ENCODE peak calls at places on chromosomes 13 and 19, in nine cellular contexts. One of them, this sample, is unnamed.

GRCh38 chr13:44212633-44213387 is 160.8 kb upstream of the SERP2 start:
- DNase-seq in kidney glomerular epithelial cell: no peak
- DNase-seq in SHP77: no peak
- DNase-seq in endodermal cell: no peak
- DNase-seq in uterus: peak; percentile 47
- DNase-seq in left kidney: peak; percentile 57
- DNase-seq in CD8-positive, alpha-beta T cell: no peak
- DNase-seq in hippocampal formation: no peak
- DNase-seq in DMS153: no peak
- DNase-seq in this sample: no peak

GRCh38 chr19:16628984-16629691 is 1.1 kb upstream of the MED26 start:
- DNase-seq in kidney glomerular epithelial cell: no peak
- DNase-seq in SHP77: no peak
- DNase-seq in endodermal cell: no peak
- DNase-seq in uterus: peak; percentile 54
- DNase-seq in left kidney: peak; percentile 62
- DNase-seq in CD8-positive, alpha-beta T cell: no peak
- DNase-seq in hippocampal formation: no peak
- DNase-seq in DMS153: no peak
- DNase-seq in this sample: no peak

GRCh38 chr13:100589178-100589725 is 663 bp upstream of the GGACT start:
- DNase-seq in kidney glomerular epithelial cell: no peak
- DNase-seq in SHP77: no peak
- DNase-seq in endodermal cell: no peak
- DNase-seq in uterus: no peak
- DNase-seq in left kidney: no peak
- DNase-seq in CD8-positive, alpha-beta T cell: no peak
- DNase-seq in hippocampal formation: no peak
- DNase-seq in DMS153: no peak
- DNase-seq in this sample: no peak

GRCh38 chr19:53254451-53255341 is at the start of gene ZNF677:
- DNase-seq in kidney glomerular epithelial cell: peak; percentile 27
- DNase-seq in SHP77: no peak
- DNase-seq in endodermal cell: peak; percentile 96
- DNase-seq in uterus: peak; percentile 91
- DNase-seq in left kidney: peak; percentile 96
- DNase-seq in CD8-positive, alpha-beta T cell: peak; percentile 60
- DNase-seq in hippocampal formation: peak; percentile 91
- DNase-seq in DMS153: no peak
- DNase-seq in this sample: peak; percentile 90

GRCh38 chr13:111448504-111448903 is 128.1 kb downstream of the TEX29 start:
- DNase-seq in kidney glomerular epithelial cell: no peak
- DNase-seq in SHP77: no peak
- DNase-seq in endodermal cell: no peak
- DNase-seq in uterus: no peak
- DNase-seq in left kidney: no peak
- DNase-seq in CD8-positive, alpha-beta T cell: no peak
- DNase-seq in hippocampal formation: no peak
- DNase-seq in DMS153: no peak
- DNase-seq in this sample: no peak

GRCh38 chr13:65260938-65261880 is 1968.9 kb downstream of the PCDH9 start:
- DNase-seq in kidney glomerular epithelial cell: no peak
- DNase-seq in SHP77: no peak
- DNase-seq in endodermal cell: no peak
- DNase-seq in uterus: no peak
- DNase-seq in left kidney: peak; percentile 5
- DNase-seq in CD8-positive, alpha-beta T cell: no peak
- DNase-seq in hippocampal formation: no peak
- DNase-seq in DMS153: no peak
- DNase-seq in this sample: no peak

GRCh38 chr19:14187586-14187985 is 18.4 kb downstream of the ADGRL1 start:
- DNase-seq in kidney glomerular epithelial cell: no peak
- DNase-seq in SHP77: no peak
- DNase-seq in endodermal cell: no peak
- DNase-seq in uterus: no peak
- DNase-seq in left kidney: peak; percentile 89
- DNase-seq in CD8-positive, alpha-beta T cell: no peak
- DNase-seq in hippocampal formation: no peak
- DNase-seq in DMS153: no peak
- DNase-seq in this sample: no peak

GRCh38 chr19:48424694-48425219 is 21.0 kb upstream of the GRWD1 start:
- DNase-seq in kidney glomerular epithelial cell: peak; percentile 52
- DNase-seq in SHP77: no peak
- DNase-seq in endodermal cell: peak; percentile 80
- DNase-seq in uterus: no peak
- DNase-seq in left kidney: no peak
- DNase-seq in CD8-positive, alpha-beta T cell: no peak
- DNase-seq in hippocampal formation: no peak
- DNase-seq in DMS153: no peak
- DNase-seq in this sample: no peak

GRCh38 chr13:23679214-23679613 is 109.0 kb downstream of the TNFRSF19 start:
- DNase-seq in kidney glomerular epithelial cell: peak; percentile 93
- DNase-seq in SHP77: no peak
- DNase-seq in endodermal cell: no peak
- DNase-seq in uterus: no peak
- DNase-seq in left kidney: peak; percentile 56
- DNase-seq in CD8-positive, alpha-beta T cell: no peak
- DNase-seq in hippocampal formation: no peak
- DNase-seq in DMS153: no peak
- DNase-seq in this sample: no peak

GRCh38 chr19:55626350-55626749 is 2.0 kb upstream of the ZNF784 start:
- DNase-seq in kidney glomerular epithelial cell: no peak
- DNase-seq in SHP77: no peak
- DNase-seq in endodermal cell: no peak
- DNase-seq in uterus: no peak
- DNase-seq in left kidney: no peak
- DNase-seq in CD8-positive, alpha-beta T cell: peak; percentile 35
- DNase-seq in hippocampal formation: no peak
- DNase-seq in DMS153: no peak
- DNase-seq in this sample: no peak

GRCh38 chr13:71867101-71867814 is at the start of gene DACH1:
- DNase-seq in kidney glomerular epithelial cell: peak; percentile 38
- DNase-seq in SHP77: peak; percentile 79
- DNase-seq in endodermal cell: peak; percentile 80
- DNase-seq in uterus: peak; percentile 62
- DNase-seq in left kidney: peak; percentile 98
- DNase-seq in CD8-positive, alpha-beta T cell: no peak
- DNase-seq in hippocampal formation: no peak
- DNase-seq in DMS153: peak; percentile 24
- DNase-seq in this sample: no peak

GRCh38 chr13:97257800-97258799 is 36.0 kb downstream of the MBNL2 start:
- DNase-seq in kidney glomerular epithelial cell: peak; percentile 56
- DNase-seq in SHP77: peak; percentile 20
- DNase-seq in endodermal cell: peak; percentile 85
- DNase-seq in uterus: peak; percentile 75
- DNase-seq in left kidney: peak; percentile 46
- DNase-seq in CD8-positive, alpha-beta T cell: no peak
- DNase-seq in hippocampal formation: no peak
- DNase-seq in DMS153: no peak
- DNase-seq in this sample: peak; percentile 90

GRCh38 chr13:27619093-27619705 is 1.1 kb downstream of the LNX2 start:
- DNase-seq in kidney glomerular epithelial cell: peak; percentile 20
- DNase-seq in SHP77: no peak
- DNase-seq in endodermal cell: no peak
- DNase-seq in uterus: no peak
- DNase-seq in left kidney: peak; percentile 13
- DNase-seq in CD8-positive, alpha-beta T cell: no peak
- DNase-seq in hippocampal formation: no peak
- DNase-seq in DMS153: no peak
- DNase-seq in this sample: no peak

GRCh38 chr19:16330811-16331690 is 6.4 kb downstream of the KLF2 start:
- DNase-seq in kidney glomerular epithelial cell: no peak
- DNase-seq in SHP77: no peak
- DNase-seq in endodermal cell: no peak
- DNase-seq in uterus: no peak
- DNase-seq in left kidney: no peak
- DNase-seq in CD8-positive, alpha-beta T cell: no peak
- DNase-seq in hippocampal formation: no peak
- DNase-seq in DMS153: no peak
- DNase-seq in this sample: no peak

GRCh38 chr19:376111-376470 is 31.5 kb upstream of the MIER2 start:
- DNase-seq in kidney glomerular epithelial cell: no peak
- DNase-seq in SHP77: no peak
- DNase-seq in endodermal cell: peak; percentile 31
- DNase-seq in uterus: no peak
- DNase-seq in left kidney: no peak
- DNase-seq in CD8-positive, alpha-beta T cell: no peak
- DNase-seq in hippocampal formation: no peak
- DNase-seq in DMS153: no peak
- DNase-seq in this sample: peak; percentile 29

GRCh38 chr19:10835089-10835753 is 791 bp downstream of the TMED1 start:
- DNase-seq in kidney glomerular epithelial cell: no peak
- DNase-seq in SHP77: no peak
- DNase-seq in endodermal cell: no peak
- DNase-seq in uterus: no peak
- DNase-seq in left kidney: peak; percentile 60
- DNase-seq in CD8-positive, alpha-beta T cell: no peak
- DNase-seq in hippocampal formation: no peak
- DNase-seq in DMS153: no peak
- DNase-seq in this sample: no peak

GRCh38 chr19:10690351-10690781 is 10.9 kb upstream of the QTRT1 start:
- DNase-seq in kidney glomerular epithelial cell: peak; percentile 49
- DNase-seq in SHP77: no peak
- DNase-seq in endodermal cell: no peak
- DNase-seq in uterus: no peak
- DNase-seq in left kidney: no peak
- DNase-seq in CD8-positive, alpha-beta T cell: no peak
- DNase-seq in hippocampal formation: no peak
- DNase-seq in DMS153: no peak
- DNase-seq in this sample: no peak

This sample was measured in coronary artery.